ENCODE peak calls at places on chromosomes 1 and 21, in six cellular contexts. One of them, this sample, is unnamed. For H3K4me1, the result is how much of the 10 kb centered on the place peaks cover.

GRCh38 chr1:218526198-218526580 is 181.1 kb downstream of the TGFB2 start:
- DNase-seq in heart left ventricle: no peak
- DNase-seq in upper lobe of right lung: no peak
- DNase-seq in tibial artery: no peak
- DNase-seq in foreskin keratinocyte: peak
- DNase-seq in adrenal gland: no peak
- DNase-seq in this sample: no peak

GRCh38 chr1:166915941-166916340 is 39.9 kb upstream of the TADA1 start:
- DNase-seq in foreskin keratinocyte: peak
- DNase-seq in adrenal gland: no peak
- DNase-seq in heart left ventricle: no peak
- DNase-seq in upper lobe of right lung: no peak
- DNase-seq in tibial artery: no peak
- DNase-seq in this sample: no peak

GRCh38 chr1:145956776-145957442 is 908 bp downstream of the LIX1L start:
- DNase-seq in heart left ventricle: peak
- DNase-seq in adrenal gland: peak
- DNase-seq in tibial artery: no peak
- DNase-seq in upper lobe of right lung: no peak
- DNase-seq in foreskin keratinocyte: no peak
- DNase-seq in this sample: no peak

GRCh38 chr1:175525222-175525621 is 218.2 kb downstream of the TNR start:
- DNase-seq in foreskin keratinocyte: no peak
- DNase-seq in adrenal gland: no peak
- DNase-seq in heart left ventricle: no peak
- DNase-seq in upper lobe of right lung: no peak
- DNase-seq in tibial artery: no peak
- DNase-seq in this sample: no peak

GRCh38 chr1:222049176-222049575 is 307.3 kb upstream of the DUSP10 start:
- DNase-seq in heart left ventricle: no peak
- DNase-seq in adrenal gland: no peak
- DNase-seq in foreskin keratinocyte: no peak
- DNase-seq in upper lobe of right lung: no peak
- DNase-seq in tibial artery: no peak
- DNase-seq in this sample: no peak

GRCh38 chr1:156584813-156585212 is 5.3 kb downstream of the TTC24 start:
- DNase-seq in heart left ventricle: no peak
- DNase-seq in upper lobe of right lung: no peak
- DNase-seq in foreskin keratinocyte: no peak
- DNase-seq in adrenal gland: no peak
- DNase-seq in tibial artery: no peak
- DNase-seq in this sample: no peak

GRCh38 chr1:246703581-246703980 is 20.6 kb upstream of the SCCPDH start:
- DNase-seq in adrenal gland: no peak
- DNase-seq in upper lobe of right lung: no peak
- DNase-seq in tibial artery: no peak
- DNase-seq in foreskin keratinocyte: no peak
- DNase-seq in heart left ventricle: no peak
- DNase-seq in this sample: no peak

GRCh38 chr1:193339396-193339795 is 153.0 kb upstream of the B3GALT2 start:
- DNase-seq in upper lobe of right lung: no peak
- DNase-seq in tibial artery: no peak
- DNase-seq in adrenal gland: no peak
- DNase-seq in heart left ventricle: no peak
- DNase-seq in foreskin keratinocyte: no peak
- DNase-seq in this sample: no peak

GRCh38 chr1:168178227-168178637 is 530 bp upstream of the TIPRL start:
- DNase-seq in tibial artery: no peak
- DNase-seq in adrenal gland: no peak
- DNase-seq in heart left ventricle: no peak
- DNase-seq in foreskin keratinocyte: no peak
- DNase-seq in upper lobe of right lung: no peak
- DNase-seq in this sample: no peak

GRCh38 chr21:44589586-44590305 is 2.6 kb downstream of the KRTAP10-6 start:
- DNase-seq in foreskin keratinocyte: no peak
- DNase-seq in tibial artery: no peak
- DNase-seq in adrenal gland: no peak
- DNase-seq in upper lobe of right lung: peak
- DNase-seq in heart left ventricle: no peak
- DNase-seq in this sample: no peak

GRCh38 chr1:26180010-26180506 is 2.8 kb downstream of the CNKSR1 start:
- DNase-seq in upper lobe of right lung: no peak
- DNase-seq in adrenal gland: no peak
- DNase-seq in heart left ventricle: no peak
- DNase-seq in tibial artery: no peak
- DNase-seq in foreskin keratinocyte: no peak
- DNase-seq in this sample: no peak

GRCh38 chr1:223198628-223198965 is 55.5 kb upstream of the TLR5 start:
- DNase-seq in adrenal gland: no peak
- DNase-seq in foreskin keratinocyte: no peak
- DNase-seq in tibial artery: no peak
- DNase-seq in upper lobe of right lung: no peak
- DNase-seq in heart left ventricle: no peak
- DNase-seq in this sample: no peak

GRCh38 chr1:154220071-154220969 is at the start of gene UBAP2L:
- DNase-seq in adrenal gland: peak
- DNase-seq in heart left ventricle: peak
- DNase-seq in upper lobe of right lung: peak
- DNase-seq in foreskin keratinocyte: peak
- DNase-seq in tibial artery: peak
- DNase-seq in this sample: peak

GRCh38 chr1:172928412-172928811 is 122.3 kb downstream of the TNFSF18 start:
- DNase-seq in upper lobe of right lung: no peak
- DNase-seq in heart left ventricle: no peak
- DNase-seq in tibial artery: no peak
- DNase-seq in adrenal gland: no peak
- DNase-seq in foreskin keratinocyte: peak
- DNase-seq in this sample: no peak

GRCh38 chr21:25370311-25370744 is 237.0 kb downstream of the MRPL39 start:
- DNase-seq in foreskin keratinocyte: peak
- DNase-seq in upper lobe of right lung: no peak
- DNase-seq in adrenal gland: peak
- DNase-seq in tibial artery: no peak
- DNase-seq in heart left ventricle: no peak
- DNase-seq in this sample: no peak

GRCh38 chr21:38533887-38534286 is 35.6 kb upstream of the ERG start:
- DNase-seq in adrenal gland: no peak
- DNase-seq in tibial artery: no peak
- DNase-seq in foreskin keratinocyte: no peak
- DNase-seq in upper lobe of right lung: no peak
- DNase-seq in heart left ventricle: no peak
- DNase-seq in this sample: no peak

GRCh38 chr1:177705839-177706238 is 264.0 kb downstream of the SEC16B start:
- DNase-seq in heart left ventricle: no peak
- DNase-seq in foreskin keratinocyte: peak
- DNase-seq in upper lobe of right lung: no peak
- DNase-seq in adrenal gland: no peak
- DNase-seq in tibial artery: no peak
- DNase-seq in this sample: no peak

GRCh38 chr1:39753132-39754025 is 14.7 kb downstream of the PPIE start:
- DNase-seq in tibial artery: no peak
- DNase-seq in heart left ventricle: no peak
- DNase-seq in adrenal gland: no peak
- DNase-seq in upper lobe of right lung: no peak
- DNase-seq in foreskin keratinocyte: no peak
- DNase-seq in this sample: no peak

DNA sequence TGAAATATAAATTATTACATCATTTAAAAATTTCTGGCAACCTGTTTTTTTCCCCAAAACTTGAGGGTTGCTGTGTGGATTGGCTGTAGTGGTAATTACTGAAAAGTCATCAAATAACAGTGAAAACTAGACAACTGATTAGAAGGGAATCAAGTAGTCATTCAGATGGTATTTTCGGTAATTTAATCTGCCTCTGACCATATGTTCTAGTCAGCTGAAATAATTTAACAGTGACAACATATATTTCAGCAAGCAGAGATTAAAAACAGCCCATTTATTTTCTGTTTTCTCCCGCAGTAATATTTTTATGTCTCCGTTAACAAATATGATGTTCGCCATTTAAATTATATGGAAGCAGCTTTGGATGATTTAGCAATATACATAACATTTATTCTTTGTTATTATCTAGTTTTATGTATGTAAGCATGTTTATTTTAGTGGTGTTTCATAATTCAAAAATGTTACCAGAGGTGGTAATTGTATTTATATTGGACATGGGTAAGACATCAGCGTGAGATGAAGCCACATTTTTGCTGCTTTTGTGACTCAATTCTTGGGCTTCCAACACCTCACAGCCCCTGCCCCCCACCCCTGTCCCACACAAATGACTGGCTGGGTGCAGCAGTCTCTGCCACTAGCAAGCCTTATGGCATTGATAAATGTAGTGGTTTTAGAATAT is 104.4 kb downstream of the GALNT2 start:
- DNase-seq in adrenal gland: no peak
- DNase-seq in heart left ventricle: no peak
- DNase-seq in foreskin keratinocyte: no peak
- DNase-seq in upper lobe of right lung: no peak
- DNase-seq in tibial artery: no peak
- DNase-seq in this sample: no peak
- H3K4me1 ChIP-seq in adrenal gland: under half
- H3K4me1 ChIP-seq in heart left ventricle: under half
- H3K4me1 ChIP-seq in foreskin keratinocyte: under half
- H3K4me1 ChIP-seq in upper lobe of right lung: under half
- H3K4me1 ChIP-seq in tibial artery: under half
- H3K4me1 ChIP-seq in this sample: under half

GRCh38 chr1:179025975-179026812 is 500 bp downstream of the FAM20B start:
- DNase-seq in adrenal gland: peak
- DNase-seq in heart left ventricle: peak
- DNase-seq in upper lobe of right lung: peak
- DNase-seq in tibial artery: peak
- DNase-seq in foreskin keratinocyte: peak
- DNase-seq in this sample: peak
- H3K4me1 ChIP-seq in adrenal gland: under half
- H3K4me1 ChIP-seq in heart left ventricle: under half
- H3K4me1 ChIP-seq in upper lobe of right lung: under half
- H3K4me1 ChIP-seq in tibial artery: under half
- H3K4me1 ChIP-seq in foreskin keratinocyte: under half
- H3K4me1 ChIP-seq in this sample: half or more

GRCh38 chr1:207815466-207815865 is 63.6 kb downstream of the CD46 start:
- DNase-seq in tibial artery: no peak
- DNase-seq in upper lobe of right lung: no peak
- DNase-seq in adrenal gland: no peak
- DNase-seq in heart left ventricle: no peak
- DNase-seq in foreskin keratinocyte: no peak
- DNase-seq in this sample: no peak

GRCh38 chr1:207813513-207813881 is 61.6 kb downstream of the CD46 start:
- DNase-seq in tibial artery: no peak
- DNase-seq in heart left ventricle: no peak
- DNase-seq in upper lobe of right lung: no peak
- DNase-seq in foreskin keratinocyte: no peak
- DNase-seq in adrenal gland: no peak
- DNase-seq in this sample: no peak

GRCh38 chr1:207814469-207814868 is 62.6 kb downstream of the CD46 start:
- DNase-seq in heart left ventricle: no peak
- DNase-seq in foreskin keratinocyte: no peak
- DNase-seq in adrenal gland: peak
- DNase-seq in upper lobe of right lung: no peak
- DNase-seq in tibial artery: no peak
- DNase-seq in this sample: no peak

GRCh38 chr1:207812778-207813512 is 61.1 kb downstream of the CD46 start:
- DNase-seq in heart left ventricle: peak
- DNase-seq in tibial artery: no peak
- DNase-seq in foreskin keratinocyte: no peak
- DNase-seq in adrenal gland: no peak
- DNase-seq in upper lobe of right lung: no peak
- DNase-seq in this sample: no peak

GRCh38 chr1:207813946-207814345 is 62.1 kb downstream of the CD46 start:
- DNase-seq in foreskin keratinocyte: no peak
- DNase-seq in upper lobe of right lung: no peak
- DNase-seq in adrenal gland: no peak
- DNase-seq in tibial artery: no peak
- DNase-seq in heart left ventricle: no peak
- DNase-seq in this sample: no peak
- H3K4me1 ChIP-seq in foreskin keratinocyte: under half
- H3K4me1 ChIP-seq in upper lobe of right lung: half or more
- H3K4me1 ChIP-seq in adrenal gland: half or more
- H3K4me1 ChIP-seq in tibial artery: half or more
- H3K4me1 ChIP-seq in heart left ventricle: half or more
- H3K4me1 ChIP-seq in this sample: half or more

DNA sequence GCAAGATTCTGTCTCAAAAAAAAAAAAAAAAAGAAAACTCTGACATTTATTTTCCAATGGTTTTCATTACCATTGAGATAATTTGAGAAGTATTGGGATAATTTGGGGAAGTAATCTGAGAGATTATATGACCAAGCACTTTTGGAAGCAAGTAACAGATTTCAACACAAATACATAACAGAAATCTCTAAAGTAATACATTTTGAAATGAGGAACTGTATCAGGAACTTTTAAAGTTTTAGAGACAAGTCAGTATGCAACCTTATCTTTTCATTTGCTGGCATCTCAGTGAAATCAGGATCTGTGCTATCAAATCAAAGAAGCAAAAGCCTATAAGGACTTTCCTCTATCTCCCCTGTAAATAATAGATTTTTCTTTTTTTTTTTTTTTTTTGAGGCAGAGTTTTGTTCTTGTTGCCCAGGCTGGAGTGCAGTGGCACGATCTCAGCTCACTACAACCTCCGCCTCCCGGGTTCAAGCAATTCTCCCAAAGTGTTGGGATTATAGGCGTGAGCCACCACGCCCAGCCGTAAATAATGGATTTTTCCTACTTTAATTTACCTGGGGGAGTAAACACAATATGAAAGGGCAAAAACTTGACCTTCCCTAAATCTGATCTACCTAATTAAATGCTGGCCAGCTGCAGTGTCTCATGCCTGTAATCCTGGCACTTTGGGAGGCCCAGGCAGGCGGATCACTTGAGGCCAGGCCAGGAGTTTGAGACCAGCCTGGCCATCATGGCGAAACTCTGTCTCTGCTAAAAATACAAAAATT is 25.7 kb upstream of the SLC16A1 start:
- DNase-seq in upper lobe of right lung: no peak
- DNase-seq in adrenal gland: no peak
- DNase-seq in foreskin keratinocyte: no peak
- DNase-seq in tibial artery: no peak
- DNase-seq in heart left ventricle: no peak
- DNase-seq in this sample: no peak
- H3K4me1 ChIP-seq in upper lobe of right lung: under half
- H3K4me1 ChIP-seq in adrenal gland: under half
- H3K4me1 ChIP-seq in foreskin keratinocyte: under half
- H3K4me1 ChIP-seq in tibial artery: under half
- H3K4me1 ChIP-seq in heart left ventricle: under half
- H3K4me1 ChIP-seq in this sample: under half

GRCh38 chr1:61124078-61124477 is 41.7 kb downstream of the NFIA start:
- DNase-seq in adrenal gland: no peak
- DNase-seq in upper lobe of right lung: no peak
- DNase-seq in foreskin keratinocyte: no peak
- DNase-seq in tibial artery: no peak
- DNase-seq in heart left ventricle: no peak
- DNase-seq in this sample: no peak

GRCh38 chr1:61121631-61122030 is 39.3 kb downstream of the NFIA start:
- DNase-seq in heart left ventricle: no peak
- DNase-seq in adrenal gland: no peak
- DNase-seq in tibial artery: no peak
- DNase-seq in upper lobe of right lung: no peak
- DNase-seq in foreskin keratinocyte: no peak
- DNase-seq in this sample: no peak

GRCh38 chr1:61120998-61121397 is 38.6 kb downstream of the NFIA start:
- DNase-seq in upper lobe of right lung: no peak
- DNase-seq in adrenal gland: no peak
- DNase-seq in tibial artery: no peak
- DNase-seq in foreskin keratinocyte: no peak
- DNase-seq in heart left ventricle: no peak
- DNase-seq in this sample: peak

GRCh38 chr1:61123321-61123720 is 41.0 kb downstream of the NFIA start:
- DNase-seq in tibial artery: no peak
- DNase-seq in heart left ventricle: no peak
- DNase-seq in upper lobe of right lung: no peak
- DNase-seq in foreskin keratinocyte: no peak
- DNase-seq in adrenal gland: no peak
- DNase-seq in this sample: no peak

GRCh38 chr1:61122389-61122788 is 40.0 kb downstream of the NFIA start:
- DNase-seq in foreskin keratinocyte: no peak
- DNase-seq in adrenal gland: no peak
- DNase-seq in upper lobe of right lung: no peak
- DNase-seq in heart left ventricle: no peak
- DNase-seq in tibial artery: no peak
- DNase-seq in this sample: no peak
- H3K4me1 ChIP-seq in foreskin keratinocyte: under half
- H3K4me1 ChIP-seq in adrenal gland: half or more
- H3K4me1 ChIP-seq in upper lobe of right lung: under half
- H3K4me1 ChIP-seq in heart left ventricle: half or more
- H3K4me1 ChIP-seq in tibial artery: under half
- H3K4me1 ChIP-seq in this sample: under half

This sample was measured in tibial nerve.